ENCODE peak calls at places on chromosomes 6 and 20, in six cellular contexts. One of them, this sample, is unnamed.

GRCh38 chr6:51339728-51340127 is 521.1 kb downstream of the TFAP2B start:
- DNase-seq in A549: no peak
- DNase-seq in HepG2: no peak
- DNase-seq in SK-N-SH: no peak
- DNase-seq in H1: no peak
- DNase-seq in GM12878: no peak
- DNase-seq in this sample: no peak

GRCh38 chr6:42021847-42022754 is 28.2 kb upstream of the TAF8 start:
- DNase-seq in A549: no peak
- DNase-seq in HepG2: no peak
- DNase-seq in SK-N-SH: no peak
- DNase-seq in H1: no peak
- DNase-seq in GM12878: no peak
- DNase-seq in this sample: no peak

GRCh38 chr6:93083337-93083736 is 336.0 kb downstream of the EPHA7 start:
- DNase-seq in A549: no peak
- DNase-seq in HepG2: no peak
- DNase-seq in SK-N-SH: no peak
- DNase-seq in H1: no peak
- DNase-seq in GM12878: no peak
- DNase-seq in this sample: no peak

GRCh38 chr6:82178084-82178758 is 69.3 kb downstream of the IBTK start:
- DNase-seq in A549: peak
- DNase-seq in HepG2: peak
- DNase-seq in SK-N-SH: peak
- DNase-seq in H1: no peak
- DNase-seq in GM12878: no peak
- DNase-seq in this sample: peak

GRCh38 chr6:111765681-111766523 is 107.3 kb downstream of the FYN start:
- DNase-seq in A549: no peak
- DNase-seq in HepG2: no peak
- DNase-seq in SK-N-SH: no peak
- DNase-seq in H1: no peak
- DNase-seq in GM12878: no peak
- DNase-seq in this sample: peak

GRCh38 chr20:41533537-41534136 is 84.5 kb downstream of the CHD6 start:
- DNase-seq in A549: no peak
- DNase-seq in HepG2: peak
- DNase-seq in SK-N-SH: no peak
- DNase-seq in H1: no peak
- DNase-seq in GM12878: no peak
- DNase-seq in this sample: no peak

GRCh38 chr6:74879234-74879633 is 326.6 kb downstream of the COL12A1 start:
- DNase-seq in A549: no peak
- DNase-seq in HepG2: no peak
- DNase-seq in SK-N-SH: no peak
- DNase-seq in H1: no peak
- DNase-seq in GM12878: no peak
- DNase-seq in this sample: peak

GRCh38 chr20:4490595-4491280 is 231.0 kb upstream of the PRND start:
- DNase-seq in A549: no peak
- DNase-seq in HepG2: no peak
- DNase-seq in SK-N-SH: no peak
- DNase-seq in H1: no peak
- DNase-seq in GM12878: no peak
- DNase-seq in this sample: peak

GRCh38 chr6:104784884-104785283 is 74.8 kb downstream of the HACE1 start:
- DNase-seq in A549: no peak
- DNase-seq in HepG2: no peak
- DNase-seq in SK-N-SH: peak
- DNase-seq in H1: no peak
- DNase-seq in GM12878: no peak
- DNase-seq in this sample: peak

GRCh38 chr6:123967900-123968299 is 164.2 kb downstream of the NKAIN2 start:
- DNase-seq in A549: no peak
- DNase-seq in HepG2: no peak
- DNase-seq in SK-N-SH: no peak
- DNase-seq in H1: no peak
- DNase-seq in GM12878: no peak
- DNase-seq in this sample: no peak

GRCh38 chr6:123965894-123966293 is 162.2 kb downstream of the NKAIN2 start:
- DNase-seq in A549: peak
- DNase-seq in HepG2: peak
- DNase-seq in SK-N-SH: peak
- DNase-seq in H1: no peak
- DNase-seq in GM12878: no peak
- DNase-seq in this sample: peak

GRCh38 chr6:123956492-123957139 is 153.0 kb downstream of the NKAIN2 start:
- DNase-seq in A549: no peak
- DNase-seq in HepG2: no peak
- DNase-seq in SK-N-SH: no peak
- DNase-seq in H1: no peak
- DNase-seq in GM12878: no peak
- DNase-seq in this sample: no peak

DNA sequence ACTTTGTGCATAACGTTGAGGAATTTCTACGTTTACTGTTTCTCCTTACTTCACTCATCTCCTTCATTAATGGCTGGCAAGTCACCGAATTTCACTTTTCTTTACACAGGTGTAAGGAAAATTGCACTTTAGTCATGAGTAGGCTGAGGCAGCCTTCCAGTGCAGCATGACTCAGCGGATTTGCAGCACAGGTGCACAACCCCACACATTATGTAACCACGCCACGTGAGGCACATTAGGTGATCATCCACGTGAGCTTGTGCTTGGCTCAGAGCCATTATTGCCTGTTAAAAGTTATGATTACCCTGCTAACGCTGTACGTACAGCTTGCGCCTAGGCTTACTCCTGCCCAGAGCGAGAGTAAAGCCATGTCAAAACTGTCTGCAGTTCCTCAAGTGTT is 158.8 kb downstream of the NKAIN2 start:
- DNase-seq in A549: no peak
- DNase-seq in HepG2: peak
- DNase-seq in SK-N-SH: no peak
- DNase-seq in H1: no peak
- DNase-seq in GM12878: no peak
- DNase-seq in this sample: no peak
- TF ChIP-seq USF2 in A549: no peak
- TF ChIP-seq USF2 in HepG2: no peak
- TF ChIP-seq USF2 in SK-N-SH: no peak
- TF ChIP-seq USF2 in H1: no peak
- TF ChIP-seq USF2 in GM12878: no peak
- TF ChIP-seq USF2 in this sample: no peak

GRCh38 chr6:86682297-86682696 is 255.0 kb upstream of the HTR1E start:
- DNase-seq in A549: no peak
- DNase-seq in HepG2: no peak
- DNase-seq in SK-N-SH: no peak
- DNase-seq in H1: no peak
- DNase-seq in GM12878: no peak
- DNase-seq in this sample: no peak
- H3K4me2 ChIP-seq in A549: no peak
- H3K4me2 ChIP-seq in HepG2: no peak
- H3K4me2 ChIP-seq in SK-N-SH: no peak
- H3K4me2 ChIP-seq in H1: no peak
- H3K4me2 ChIP-seq in GM12878: no peak
- H3K4me2 ChIP-seq in this sample: no peak

GRCh38 chr6:73204252-73204651 is 21.0 kb downstream of the KHDC1L start:
- DNase-seq in A549: no peak
- DNase-seq in HepG2: no peak
- DNase-seq in SK-N-SH: no peak
- DNase-seq in H1: no peak
- DNase-seq in GM12878: no peak
- DNase-seq in this sample: no peak
- TF ChIP-seq USF2 in A549: no peak
- TF ChIP-seq USF2 in HepG2: no peak
- TF ChIP-seq USF2 in SK-N-SH: no peak
- TF ChIP-seq USF2 in H1: no peak
- TF ChIP-seq USF2 in GM12878: no peak
- TF ChIP-seq USF2 in this sample: no peak

DNA sequence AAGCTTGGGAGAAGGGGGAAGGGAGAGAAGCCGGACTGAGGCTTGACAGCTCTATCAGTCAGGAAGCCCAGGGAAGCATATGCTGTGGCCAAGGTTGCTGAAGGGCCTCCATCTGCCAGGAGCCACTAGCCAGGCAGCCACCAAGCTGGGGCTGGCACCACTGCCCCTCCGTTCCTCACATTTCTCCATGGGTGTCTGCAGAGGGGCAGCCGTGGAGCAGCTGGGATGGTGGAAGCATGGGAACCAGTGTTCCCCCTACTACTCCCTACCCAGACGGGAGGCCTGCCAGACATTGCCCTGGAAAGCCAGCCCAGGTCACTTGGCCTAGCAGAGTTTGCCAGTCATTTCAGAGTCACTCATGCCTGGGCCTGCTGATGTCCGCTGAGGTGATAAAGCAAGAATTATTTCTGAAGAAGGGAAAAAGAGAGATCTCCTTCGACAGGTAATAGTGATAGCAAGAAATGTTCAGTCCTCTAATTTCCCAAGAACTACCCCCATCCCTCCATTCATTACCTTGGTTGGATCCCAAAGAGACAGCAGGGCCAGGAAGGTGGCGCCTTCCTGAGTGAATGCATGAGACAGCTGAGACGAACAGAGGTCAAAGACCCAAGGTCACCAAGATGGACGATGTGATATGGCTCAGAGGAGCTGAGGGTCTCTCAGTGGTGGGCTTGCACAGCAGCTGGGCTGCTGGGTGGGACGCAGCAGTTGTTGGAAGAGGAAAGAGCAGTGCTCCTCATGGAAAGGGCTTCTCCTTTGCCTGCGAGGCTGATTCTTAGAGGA is 21.9 kb downstream of the SNPH start:
- DNase-seq in A549: no peak
- DNase-seq in HepG2: no peak
- DNase-seq in SK-N-SH: no peak
- DNase-seq in H1: no peak
- DNase-seq in GM12878: no peak
- DNase-seq in this sample: no peak
- H3K4me2 ChIP-seq in A549: no peak
- H3K4me2 ChIP-seq in HepG2: no peak
- H3K4me2 ChIP-seq in SK-N-SH: no peak
- H3K4me2 ChIP-seq in H1: no peak
- H3K4me2 ChIP-seq in GM12878: no peak
- H3K4me2 ChIP-seq in this sample: no peak

GRCh38 chr20:25461766-25462165 is 54.3 kb downstream of the GINS1 start:
- DNase-seq in A549: no peak
- DNase-seq in HepG2: no peak
- DNase-seq in SK-N-SH: no peak
- DNase-seq in H1: no peak
- DNase-seq in GM12878: no peak
- DNase-seq in this sample: no peak
- TF ChIP-seq USF2 in A549: no peak
- TF ChIP-seq USF2 in HepG2: no peak
- TF ChIP-seq USF2 in SK-N-SH: no peak
- TF ChIP-seq USF2 in H1: no peak
- TF ChIP-seq USF2 in GM12878: no peak
- TF ChIP-seq USF2 in this sample: no peak

GRCh38 chr20:9270831-9271230 is 201.9 kb downstream of the PLCB4 start:
- DNase-seq in A549: peak
- DNase-seq in HepG2: no peak
- DNase-seq in SK-N-SH: no peak
- DNase-seq in H1: no peak
- DNase-seq in GM12878: no peak
- DNase-seq in this sample: peak
- H3K4me2 ChIP-seq in A549: peak
- H3K4me2 ChIP-seq in HepG2: no peak
- H3K4me2 ChIP-seq in SK-N-SH: peak
- H3K4me2 ChIP-seq in H1: no peak
- H3K4me2 ChIP-seq in GM12878: no peak
- H3K4me2 ChIP-seq in this sample: peak

GRCh38 chr20:10572853-10573252 is 100.9 kb downstream of the JAG1 start:
- DNase-seq in A549: no peak
- DNase-seq in HepG2: no peak
- DNase-seq in SK-N-SH: no peak
- DNase-seq in H1: no peak
- DNase-seq in GM12878: no peak
- DNase-seq in this sample: no peak
- TF ChIP-seq USF2 in A549: no peak
- TF ChIP-seq USF2 in HepG2: no peak
- TF ChIP-seq USF2 in SK-N-SH: no peak
- TF ChIP-seq USF2 in H1: no peak
- TF ChIP-seq USF2 in GM12878: no peak
- TF ChIP-seq USF2 in this sample: no peak

This sample was measured in IMR-90.